ENCODE peak calls at places on chromosomes 5 and 9, in five cellular contexts. One of them, this sample, is unnamed.

GRCh38 chr9:130036099-130036498 is 6.9 kb downstream of the FNBP1 start:
- DNase-seq in EL: peak
- DNase-seq in GM23338: no peak
- DNase-seq in fibroblast of gingiva: peak
- DNase-seq in bronchial epithelial cell: peak
- DNase-seq in this sample: peak

GRCh38 chr5:76642390-76643040 is 19.3 kb upstream of the F2RL2 start:
- DNase-seq in GM23338: no peak
- DNase-seq in EL: peak
- DNase-seq in fibroblast of gingiva: no peak
- DNase-seq in bronchial epithelial cell: no peak
- DNase-seq in this sample: no peak

GRCh38 chr5:160030631-160031377 is 21.9 kb downstream of the TTC1 start:
- DNase-seq in EL: no peak
- DNase-seq in fibroblast of gingiva: peak
- DNase-seq in GM23338: no peak
- DNase-seq in bronchial epithelial cell: no peak
- DNase-seq in this sample: no peak

GRCh38 chr5:179805529-179806249 is 977 bp downstream of the MGAT4B start:
- DNase-seq in bronchial epithelial cell: no peak
- DNase-seq in fibroblast of gingiva: peak
- DNase-seq in EL: peak
- DNase-seq in GM23338: peak
- DNase-seq in this sample: peak

GRCh38 chr5:42583322-42583721 is 160.1 kb downstream of the GHR start:
- DNase-seq in EL: peak
- DNase-seq in bronchial epithelial cell: peak
- DNase-seq in GM23338: peak
- DNase-seq in fibroblast of gingiva: peak
- DNase-seq in this sample: peak

GRCh38 chr5:148455055-148455675 is 71.4 kb downstream of the FBXO38 start:
- DNase-seq in GM23338: no peak
- DNase-seq in bronchial epithelial cell: peak
- DNase-seq in fibroblast of gingiva: no peak
- DNase-seq in EL: no peak
- DNase-seq in this sample: no peak

GRCh38 chr9:98107926-98108325 is 11.1 kb downstream of the TRIM14 start:
- DNase-seq in EL: no peak
- DNase-seq in bronchial epithelial cell: no peak
- DNase-seq in GM23338: no peak
- DNase-seq in fibroblast of gingiva: no peak
- DNase-seq in this sample: no peak

GRCh38 chr5:33834334-33834733 is 57.5 kb downstream of the ADAMTS12 start:
- DNase-seq in bronchial epithelial cell: no peak
- DNase-seq in fibroblast of gingiva: no peak
- DNase-seq in GM23338: no peak
- DNase-seq in EL: peak
- DNase-seq in this sample: no peak

GRCh38 chr9:96501981-96502833 is 52.2 kb downstream of the HABP4 start:
- DNase-seq in GM23338: no peak
- DNase-seq in EL: no peak
- DNase-seq in bronchial epithelial cell: no peak
- DNase-seq in fibroblast of gingiva: no peak
- DNase-seq in this sample: no peak

GRCh38 chr5:127840198-127840524 is 137.0 kb downstream of the CCDC192 start:
- DNase-seq in EL: no peak
- DNase-seq in fibroblast of gingiva: no peak
- DNase-seq in GM23338: no peak
- DNase-seq in bronchial epithelial cell: no peak
- DNase-seq in this sample: no peak

GRCh38 chr5:146820987-146821386 is 57.6 kb downstream of the PPP2R2B start:
- DNase-seq in bronchial epithelial cell: no peak
- DNase-seq in fibroblast of gingiva: no peak
- DNase-seq in GM23338: no peak
- DNase-seq in EL: no peak
- DNase-seq in this sample: no peak

GRCh38 chr5:180960209-180960608 is 28.4 kb upstream of the BTNL3 start:
- DNase-seq in EL: no peak
- DNase-seq in GM23338: no peak
- DNase-seq in fibroblast of gingiva: no peak
- DNase-seq in bronchial epithelial cell: peak
- DNase-seq in this sample: no peak

GRCh38 chr5:2894347-2895135 is 143.1 kb upstream of the IRX2 start:
- DNase-seq in GM23338: no peak
- DNase-seq in fibroblast of gingiva: no peak
- DNase-seq in EL: no peak
- DNase-seq in bronchial epithelial cell: no peak
- DNase-seq in this sample: no peak

GRCh38 chr5:170067152-170067551 is 38.5 kb upstream of the FOXI1 start:
- DNase-seq in EL: no peak
- DNase-seq in GM23338: no peak
- DNase-seq in fibroblast of gingiva: no peak
- DNase-seq in bronchial epithelial cell: no peak
- DNase-seq in this sample: no peak

GRCh38 chr5:17081142-17081541 is 136.3 kb upstream of the BASP1 start:
- DNase-seq in bronchial epithelial cell: no peak
- DNase-seq in fibroblast of gingiva: peak
- DNase-seq in GM23338: no peak
- DNase-seq in EL: peak
- DNase-seq in this sample: no peak

GRCh38 chr5:154486427-154486866 is 8.4 kb upstream of the HAND1 start:
- DNase-seq in bronchial epithelial cell: no peak
- DNase-seq in GM23338: peak
- DNase-seq in fibroblast of gingiva: no peak
- DNase-seq in EL: no peak
- DNase-seq in this sample: no peak

GRCh38 chr9:80957806-80958205 is 731.5 kb downstream of the TLE1 start:
- DNase-seq in bronchial epithelial cell: peak
- DNase-seq in EL: no peak
- DNase-seq in GM23338: no peak
- DNase-seq in fibroblast of gingiva: peak
- DNase-seq in this sample: no peak

This sample was measured in RWPE1.